ENCODE peak calls at places on chromosomes 12 and 14, in ten cellular contexts. P is mucosa of gallbladder; B is fibroblast of the conjunctiva; R is endothelial cell; D is immature natural killer cell; Y is activated T-helper 9 cell treated with anti-CD3 and anti-CD28 coated beads, Interleukin-2, amount 50 U/mL, for 16 hours; Q is T follicular helper cell; H is RPMI8226; X is CD8-positive, alpha-beta T cell; C is stomach. I is an unnamed sample.

GRCh38 chr14:60249321-60250251 is 565 bp downstream of the PPM1A start:
- DNase-seq in P (peak), B (peak), R (peak), D (peak), Y (peak), Q (peak), H (peak), X (peak), C (peak), I (peak)

GRCh38 chr14:48536318-48536717 is 860.9 kb upstream of the MDGA2 start:
- DNase-seq in P (no peak), B (no peak), R (peak), D (no peak), Y (no peak), Q (no peak), H (no peak), X (no peak), C (no peak), I (no peak)

GRCh38 chr14:103144085-103144484 is 20.8 kb downstream of the TNFAIP2 start:
- DNase-seq in P (no peak), B (peak), R (no peak), D (no peak), Y (no peak), Q (no peak), H (no peak), X (no peak), C (no peak), I (no peak)

GRCh38 chr12:115895247-115895646 is 382.2 kb downstream of the MED13L start:
- DNase-seq in P (no peak), B (no peak), R (no peak), D (no peak), Y (no peak), Q (no peak), H (no peak), X (no peak), C (no peak), I (no peak)

GRCh38 chr14:56562883-56563282 is 16.7 kb upstream of the TMEM260 start:
- DNase-seq in P (no peak), B (no peak), R (no peak), D (no peak), Y (no peak), Q (no peak), H (no peak), X (no peak), C (no peak), I (no peak)

GRCh38 chr12:130213249-130213648 is 51.0 kb downstream of the FZD10 start:
- DNase-seq in P (no peak), B (no peak), R (no peak), D (no peak), Y (no peak), Q (no peak), H (no peak), X (no peak), C (no peak), I (no peak)

GRCh38 chr14:68110989-68111704 is 291.6 kb downstream of the RAD51B start:
- DNase-seq in P (no peak), B (no peak), R (no peak), D (no peak), Y (no peak), Q (no peak), H (no peak), X (no peak), C (no peak), I (no peak)

GRCh38 chr12:117629454-117629853 is 268.0 kb upstream of the NOS1 start:
- DNase-seq in P (no peak), B (no peak), R (no peak), D (no peak), Y (no peak), Q (no peak), H (no peak), X (no peak), C (no peak), I (no peak)

GRCh38 chr12:41242613-41243012 is 54.5 kb downstream of the PDZRN4 start:
- DNase-seq in P (no peak), B (no peak), R (no peak), D (no peak), Y (no peak), Q (no peak), H (no peak), X (no peak), C (no peak), I (no peak)

GRCh38 chr14:64983439-64984310 is 3.0 kb upstream of the FNTB start:
- DNase-seq in P (no peak), B (peak), R (no peak), D (peak), Y (no peak), Q (no peak), H (peak), X (peak), C (peak), I (peak)

GRCh38 chr14:72165151-72165715 is 233.0 kb downstream of the RGS6 start:
- DNase-seq in P (no peak), B (no peak), R (no peak), D (no peak), Y (no peak), Q (no peak), H (no peak), X (no peak), C (no peak), I (no peak)

I was measured in CD8-positive, alpha-beta memory T cell.